ENCODE peak calls at places on chromosome 5, in ten cellular contexts. X is thoracic aorta; J is cardiac fibroblast; P is skeletal muscle cell; B is GM06990; L is stimulated activated CD4-positive, alpha-beta T cell treated with anti-CD3 and anti-CD28 coated beads, TNF-alpha, amount 100 ng/mL, for 24 hours; E is stimulated activated naive CD8-positive, alpha-beta T cell treated with anti-CD3 and anti-CD28 coated beads, Interleukin-15, Interleukin-2, amounts not matched to agents 100 U/mL and 50 U/mL, for 24 hours; Q is activated T-cell treated with anti-CD3 and anti-CD28 coated beads for 1 hour; S is glutamatergic neuron; A is fibroblast of the aortic adventitia. G is an unnamed sample.

GRCh38 chr5:158727108-158727507 is 372.6 kb downstream of the EBF1 start:
- DNase-seq in X (no peak), J (no peak), P (no peak), B (no peak), L (no peak), E (no peak), Q (no peak), S (no peak), A (no peak), G (no peak)

GRCh38 chr5:112418412-112419049 is 546 bp downstream of the EPB41L4A start:
- DNase-seq in X (no peak), J (no peak), P (no peak), B (peak; percentile 9), L (no peak), E (peak; percentile 3), Q (no peak), S (peak; percentile 35), A (no peak), G (peak; percentile 10)

GRCh38 chr5:151288180-151288579 is 15.4 kb downstream of the SLC36A3 start:
- DNase-seq in X (no peak), J (no peak), P (no peak), B (no peak), L (no peak), E (no peak), Q (no peak), S (no peak), A (no peak), G (no peak)

GRCh38 chr5:65483474-65484346 is 2.0 kb upstream of the ADAMTS6 start:
- DNase-seq in X (no peak), J (peak; percentile 89), P (peak; percentile 57), B (peak; percentile 41), L (no peak), E (no peak), Q (no peak), S (no peak), A (peak; percentile 90), G (peak; percentile 77)

GRCh38 chr5:1175801-1176472 is 25.5 kb upstream of the SLC6A19 start:
- DNase-seq in X (no peak), J (no peak), P (no peak), B (no peak), L (no peak), E (no peak), Q (no peak), S (peak; percentile 11), A (no peak), G (no peak)

GRCh38 chr5:179509239-179509638 is 41.1 kb upstream of the RUFY1 start:
- DNase-seq in X (no peak), J (no peak), P (no peak), B (no peak), L (no peak), E (no peak), Q (no peak), S (no peak), A (no peak), G (no peak)

GRCh38 chr5:109707531-109707930 is 17.8 kb downstream of the MAN2A1 start:
- DNase-seq in X (no peak), J (no peak), P (no peak), B (no peak), L (no peak), E (no peak), Q (no peak), S (no peak), A (no peak), G (no peak)

GRCh38 chr5:173835131-173835530 is 53.0 kb upstream of the CPEB4 start:
- DNase-seq in X (no peak), J (no peak), P (no peak), B (no peak), L (no peak), E (no peak), Q (no peak), S (no peak), A (no peak), G (no peak)